ENCODE peak calls at places on chromosomes 5 and 9, in four cellular contexts. F is H1, I is GM12878, Z is HepG2. L is an unnamed sample.

GRCh38 chr5:80435476-80435875 is 27.6 kb downstream of the ZFYVE16 start:
- DNase-seq in Z (no peak), F (no peak), I (no peak), L (no peak)

GRCh38 chr9:121464968-121465367 is 34.7 kb downstream of the GGTA1 start:
- DNase-seq in Z (no peak), I (no peak), F (no peak), L (no peak)

GRCh38 chr9:124675261-124676158 is 95.6 kb downstream of the NR6A1 start:
- DNase-seq in I (no peak), F (no peak), Z (no peak), L (no peak)

GRCh38 chr5:31800351-31800750 is 161.4 kb downstream of the PDZD2 start:
- DNase-seq in F (no peak), Z (no peak), I (no peak), L (no peak)

GRCh38 chr9:75962186-75963036 is 71.9 kb downstream of the PCSK5 start:
- DNase-seq in I (no peak), Z (no peak), F (no peak), L (no peak)

GRCh38 chr9:98975838-98976237 is 32.1 kb downstream of the COL15A1 start:
- DNase-seq in I (no peak), Z (no peak), F (no peak), L (no peak)

GRCh38 chr9:96553070-96553469 is 66.6 kb downstream of the CDC14B start:
- DNase-seq in I (no peak), Z (no peak), F (no peak), L (no peak)

GRCh38 chr5:132595624-132596023 is 38.8 kb downstream of the RAD50 start:
- DNase-seq in Z (no peak), F (no peak), I (no peak), L (no peak)

GRCh38 chr5:62017092-62017491 is 288.9 kb upstream of the KIF2A start:
- DNase-seq in I (no peak), F (no peak), Z (no peak), L (no peak)

GRCh38 chr5:96692436-96692835 is 30.3 kb downstream of the CAST start:
- DNase-seq in F (no peak), I (no peak), Z (no peak), L (no peak)

GRCh38 chr9:16414451-16414850 is 456.0 kb downstream of the BNC2 start:
- DNase-seq in I (no peak), Z (no peak), F (no peak), L (no peak)

GRCh38 chr5:50725800-50726474 is 59.5 kb downstream of the PARP8 start:
- DNase-seq in I (no peak), Z (no peak), F (no peak), L (no peak)

GRCh38 chr5:41281215-41281810 is 68.0 kb upstream of the C6 start:
- DNase-seq in F (no peak), Z (no peak), I (no peak), L (no peak)

GRCh38 chr5:14863105-14863504 is 8.5 kb downstream of the ANKH start:
- DNase-seq in F (no peak), I (no peak), Z (no peak), L (no peak)

GRCh38 chr9:88307136-88307535 is 81.1 kb upstream of the SPIN1 start:
- DNase-seq in I (no peak), Z (no peak), F (no peak), L (no peak)

GRCh38 chr9:131237311-131237710 is 39.0 kb downstream of the FAM78A start:
- DNase-seq in Z (no peak), F (no peak), I (no peak), L (no peak)

GRCh38 chr9:16811987-16812685 is 58.3 kb downstream of the BNC2 start:
- DNase-seq in Z (no peak), I (no peak), F (no peak), L (no peak)

GRCh38 chr5:83265318-83265717 is 188.0 kb downstream of the XRCC4 start:
- DNase-seq in I (no peak), Z (peak; percentile 33), F (no peak), L (no peak)

GRCh38 chr5:139636975-139637408 is 11.2 kb upstream of the CXXC5 start:
- DNase-seq in Z (no peak), I (peak; percentile 80), F (no peak), L (no peak)

GRCh38 chr9:23342296-23342695 is 483.7 kb downstream of the ELAVL2 start:
- DNase-seq in I (no peak), F (no peak), Z (peak; percentile 69), L (no peak)

GRCh38 chr9:118991366-118992285 is 377.6 kb downstream of the BRINP1 start:
- DNase-seq in I (no peak), Z (no peak), F (no peak), L (no peak)

GRCh38 chr5:154190652-154191304 is at the start of gene GALNT10:
- DNase-seq in F (no peak), Z (peak; percentile 23), I (no peak), L (no peak)

GRCh38 chr9:137619240-137620090 is 660 bp downstream of the EHMT1 start:
- DNase-seq in Z (no peak), F (no peak), I (no peak), L (no peak)

GRCh38 chr5:61631438-61631941 is 299.4 kb downstream of the ZSWIM6 start:
- DNase-seq in I (no peak), Z (no peak), F (no peak), L (no peak)

GRCh38 chr9:25472085-25472607 is 206.1 kb downstream of the TUSC1 start:
- DNase-seq in I (no peak), F (no peak), Z (no peak), L (no peak)

GRCh38 chr5:135476615-135477493 is 24.7 kb upstream of the TIFAB start:
- DNase-seq in Z (no peak), I (no peak), F (no peak), L (no peak)

GRCh38 chr5:140588311-140589070 is 23.9 kb downstream of the SLC35A4 start:
- DNase-seq in F (no peak), Z (no peak), I (no peak), L (no peak)

GRCh38 chr9:131145245-131145644 is 19.9 kb downstream of the NUP214 start:
- DNase-seq in I (no peak), F (no peak), Z (no peak), L (no peak)

GRCh38 chr5:11656940-11657339 is 247.3 kb downstream of the CTNND2 start:
- DNase-seq in Z (no peak), F (no peak), I (no peak), L (no peak)

GRCh38 chr5:125214080-125214479 is 467.6 kb upstream of the ZNF608 start:
- DNase-seq in Z (no peak), I (no peak), F (no peak), L (no peak)

GRCh38 chr5:125205604-125206221 is 459.3 kb upstream of the ZNF608 start:
- DNase-seq in I (no peak), Z (no peak), F (no peak), L (no peak)

GRCh38 chr5:125209650-125210049 is 463.2 kb upstream of the ZNF608 start:
- DNase-seq in F (no peak), Z (no peak), I (no peak), L (no peak)

GRCh38 chr5:125215593-125215992 is 469.2 kb upstream of the ZNF608 start:
- DNase-seq in I (no peak), Z (no peak), F (no peak), L (no peak)

DNA sequence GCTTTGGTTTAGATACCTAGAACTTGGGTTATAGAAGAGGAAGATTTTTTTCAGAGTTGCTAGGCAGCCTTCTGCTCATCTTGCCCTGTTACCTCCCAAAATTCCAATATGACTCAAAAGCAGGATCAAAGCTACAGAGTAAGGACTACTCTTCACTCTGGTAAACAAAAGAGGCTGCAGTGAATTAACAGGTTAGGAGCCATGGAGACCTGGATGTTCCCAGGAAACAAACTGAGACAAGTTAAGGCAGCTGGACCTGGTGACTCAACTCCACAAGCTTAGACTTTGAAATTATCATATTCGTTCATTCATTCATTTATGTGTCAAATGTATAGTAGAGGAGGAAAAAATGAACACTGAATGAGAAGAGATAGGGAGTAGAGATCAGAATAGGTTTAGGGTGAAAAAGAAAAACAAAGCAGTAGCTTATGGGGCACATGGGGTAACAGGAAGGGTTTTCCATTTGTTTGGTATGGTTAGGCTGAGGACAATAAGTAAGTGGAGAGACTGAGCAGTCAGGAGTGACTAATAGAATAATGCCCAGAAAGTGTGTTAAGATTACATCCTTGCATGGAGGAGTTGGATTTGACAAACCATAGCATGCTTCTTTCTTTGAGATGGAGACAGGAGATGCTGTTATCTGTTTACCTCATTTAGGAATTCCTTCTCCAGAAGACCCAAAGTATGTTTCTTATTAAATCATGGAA is 464.0 kb upstream of the ZNF608 start:
- DNase-seq in I (no peak), F (no peak), Z (no peak), L (no peak)
- H3K9ac ChIP-seq in I (no peak overlapping the region), F (no peak overlapping the region), Z (no peak overlapping the region), L (no peak overlapping the region)

GRCh38 chr5:150077996-150078801 is 8.2 kb downstream of the CSF1R start:
- DNase-seq in F (peak; percentile 24), I (no peak), Z (no peak), L (no peak)

GRCh38 chr5:150081541-150082283 is 4.6 kb downstream of the CSF1R start:
- DNase-seq in I (no peak), Z (no peak), F (no peak), L (no peak)

GRCh38 chr5:150080696-150081435 is 5.5 kb downstream of the CSF1R start:
- DNase-seq in F (peak; percentile 33), Z (no peak), I (no peak), L (no peak)

GRCh38 chr5:150078802-150079654 is 7.3 kb downstream of the CSF1R start:
- DNase-seq in F (peak; percentile 28), Z (no peak), I (no peak), L (no peak)

DNA sequence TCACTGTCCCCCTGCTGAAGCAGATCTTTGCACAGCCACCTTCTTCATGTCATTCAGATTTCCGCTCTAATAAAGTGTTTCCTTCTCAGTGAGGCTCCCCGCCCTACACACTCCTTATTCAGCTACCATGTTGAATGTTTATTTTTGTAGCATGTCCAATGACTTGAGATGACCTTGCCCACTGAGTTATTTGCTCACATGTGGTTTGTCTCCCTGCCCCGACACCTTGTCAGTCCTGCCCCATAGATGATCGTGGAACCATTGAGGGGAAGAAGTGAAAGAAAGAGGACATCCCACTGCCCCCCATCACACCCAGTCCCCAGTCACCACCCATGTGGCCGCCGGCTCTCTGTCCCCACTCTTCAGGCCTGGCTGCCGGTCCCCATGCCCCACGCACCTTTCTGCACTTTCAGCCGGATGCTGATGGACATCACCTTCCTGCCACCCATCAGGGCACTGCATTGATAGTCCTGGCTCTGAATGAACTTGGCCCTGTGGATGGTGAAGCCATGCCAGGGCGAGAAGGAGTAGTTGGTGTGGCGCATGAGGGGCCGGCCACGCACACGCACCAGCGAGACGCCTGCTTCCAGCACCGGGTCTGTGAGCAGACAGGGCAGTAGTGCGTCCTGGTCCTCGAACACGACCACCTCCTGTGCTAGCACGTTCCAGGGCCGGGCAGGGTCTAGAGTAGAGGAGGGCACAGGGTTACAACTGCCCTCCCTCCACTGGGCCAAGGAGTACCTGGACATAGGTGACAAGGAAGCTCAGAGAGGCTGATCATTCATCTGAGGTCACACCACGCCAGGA is 6.5 kb downstream of the CSF1R start:
- DNase-seq in I (no peak), F (peak; percentile 24), Z (no peak), L (no peak)
- TF ChIP-seq ZNF274 in I (no peak), F (no peak), Z (no peak), L (no peak)

DNA sequence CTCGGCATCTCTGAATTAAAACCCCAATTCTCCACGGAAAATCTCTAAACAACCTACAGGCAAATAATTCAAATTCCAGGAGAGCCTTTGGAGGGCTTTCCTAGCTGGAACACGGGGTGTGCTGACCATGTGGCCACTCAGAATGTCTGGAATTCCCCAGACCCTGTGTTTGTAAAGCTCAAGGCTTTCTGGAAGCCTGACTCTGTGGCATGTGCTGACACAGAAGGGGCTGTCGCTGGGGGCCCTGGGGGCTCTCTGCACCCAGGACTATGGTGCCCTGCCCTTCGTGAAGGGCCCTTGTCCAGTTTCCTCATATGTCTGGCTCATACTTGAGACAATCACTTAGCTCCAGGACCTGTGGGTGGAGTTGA is 29.0 kb upstream of the BOD1 start:
- DNase-seq in F (no peak), I (no peak), Z (peak; percentile 30), L (peak; percentile 44)
- H3K9ac ChIP-seq in F (no peak overlapping the region), I (no peak overlapping the region), Z (no peak overlapping the region), L (no peak overlapping the region)

GRCh38 chr5:160477266-160477970 is 55.8 kb downstream of the PTTG1 start:
- DNase-seq in I (no peak), F (no peak), Z (peak; percentile 83), L (peak; percentile 42)
- TF ChIP-seq ZNF274 in I (no peak), F (no peak), Z (no peak), L (no peak)

L was measured in NT2/D1.